ENCODE peak calls at places on chromosomes 7 and 10, in eight cellular contexts. K is HepG2, D is K562, C is body of pancreas, T is A549, U is prostate gland, H is spleen, F is right lobe of liver. X is an unnamed sample.

GRCh38 chr10:129877773-129878371 is 86.2 kb downstream of the EBF3 start:
- DNase-seq in H (no peak), U (no peak), D (peak; percentile 61), F (no peak), C (no peak), T (no peak), K (peak; percentile 28), X (peak; percentile 45)

GRCh38 chr7:106865130-106866115 is at the start of gene PIK3CG:
- DNase-seq in K (no peak), D (no peak), C (no peak), F (no peak), H (no peak), T (no peak), U (no peak), X (no peak)

GRCh38 chr10:11144626-11145497 is 127.2 kb downstream of the CELF2 start:
- DNase-seq in D (no peak), K (no peak), F (no peak), C (no peak), H (no peak), U (no peak), T (no peak), X (no peak)

GRCh38 chr10:93916257-93917063 is 22.7 kb downstream of the SLC35G1 start:
- DNase-seq in K (peak; percentile 34), C (no peak), T (peak; percentile 26), H (no peak), D (no peak), U (no peak), F (no peak), X (no peak)

GRCh38 chr7:157910446-157910845 is 573.6 kb downstream of the DNAJB6 start:
- DNase-seq in D (no peak), F (no peak), C (no peak), T (no peak), H (no peak), K (no peak), U (no peak), X (peak; percentile 35)

GRCh38 chr10:2106641-2107040 is 369.3 kb upstream of the ADARB2 start:
- DNase-seq in H (no peak), C (no peak), K (no peak), U (no peak), D (no peak), F (no peak), T (no peak), X (no peak)

GRCh38 chr7:105830405-105831218 is 45.8 kb downstream of the ATXN7L1 start:
- DNase-seq in C (peak; percentile 5), H (no peak), D (no peak), F (no peak), K (peak; percentile 88), U (peak; percentile 30), T (peak; percentile 93), X (no peak)

GRCh38 chr7:12146813-12147212 is 64.3 kb upstream of the TMEM106B start:
- DNase-seq in T (no peak), K (no peak), D (no peak), U (no peak), C (no peak), H (no peak), F (no peak), X (no peak)

GRCh38 chr7:142542938-142543337 is 206.3 kb upstream of the PRSS1 start:
- DNase-seq in D (no peak), F (no peak), C (no peak), U (no peak), K (no peak), T (no peak), H (no peak), X (no peak)

GRCh38 chr10:12847361-12847975 is 154.0 kb downstream of the CCDC3 start:
- DNase-seq in U (no peak), H (no peak), K (no peak), D (peak; percentile 46), F (no peak), C (peak; percentile 10), T (no peak), X (peak; percentile 55)

GRCh38 chr10:102230264-102230860 is 4.3 kb downstream of the ELOVL3 start:
- DNase-seq in U (peak; percentile 21), C (peak; percentile 55), H (peak; percentile 82), D (peak; percentile 51), K (no peak), T (peak; percentile 66), F (peak; percentile 60), X (peak; percentile 43)

GRCh38 chr7:121398246-121398645 is 2.1 kb upstream of the FAM3C start:
- DNase-seq in H (no peak), F (no peak), U (no peak), T (no peak), C (peak; percentile 64), D (no peak), K (peak; percentile 23), X (no peak)

GRCh38 chr10:15293862-15294835 is 76.9 kb downstream of the FAM171A1 start:
- DNase-seq in T (no peak), K (no peak), F (no peak), U (no peak), D (no peak), C (no peak), H (no peak), X (no peak)

GRCh38 chr7:44185729-44186128 is 3.5 kb downstream of the GCK start:
- DNase-seq in C (peak; percentile 8), D (no peak), U (no peak), K (no peak), T (no peak), F (no peak), H (no peak), X (no peak)

GRCh38 chr10:90642650-90643049 is 215.2 kb downstream of the HTR7 start:
- DNase-seq in H (no peak), D (no peak), K (no peak), U (no peak), T (no peak), F (no peak), C (no peak), X (no peak)

GRCh38 chr10:92880233-92880861 is 32.0 kb downstream of the EXOC6 start:
- DNase-seq in K (peak; percentile 54), F (no peak), U (peak; percentile 6), C (peak; percentile 30), D (no peak), T (peak; percentile 30), H (no peak), X (no peak)

GRCh38 chr7:68217426-68217825 is 1220.8 kb downstream of the TYW1 start:
- DNase-seq in H (no peak), K (no peak), U (no peak), T (no peak), D (no peak), F (no peak), C (no peak), X (no peak)

GRCh38 chr10:70145666-70146488 is 623 bp downstream of the TYSND1 start:
- DNase-seq in K (peak; percentile 41), U (peak; percentile 24), T (peak; percentile 61), D (peak; percentile 33), C (peak; percentile 61), F (peak; percentile 79), H (peak; percentile 95), X (peak; percentile 56)
- TF ChIP-seq POLR2A in K (peak; percentile 64), U (no peak), T (peak; percentile 20), D (no peak), C (no peak), F (no peak), H (no peak), X (no peak)

GRCh38 chr7:5424689-5425506 is 1.3 kb upstream of the TNRC18 start:
- DNase-seq in C (peak; percentile 67), U (peak; percentile 32), K (peak; percentile 70), F (peak; percentile 85), T (no peak), D (peak; percentile 11), H (peak; percentile 88), X (peak; percentile 52)
- TF ChIP-seq CTCF in C (no peak), U (peak; percentile 10), K (no peak), F (no peak), T (no peak), D (no peak), H (no peak), X (no peak)

GRCh38 chr10:62075414-62075813 is 173.9 kb downstream of the ARID5B start:
- DNase-seq in K (no peak), F (no peak), C (no peak), D (no peak), T (no peak), U (no peak), H (no peak), X (no peak)
- H3K27ac ChIP-seq in K (no peak overlapping the region), F (no peak overlapping the region), C (no peak overlapping the region), D (no peak overlapping the region), T (no peak overlapping the region), U (peak overlapping the region; percentile 34), H (no peak overlapping the region), X (peak overlapping the region; percentile 38)

GRCh38 chr7:7642081-7642480 is 1.5 kb downstream of the UMAD1 start:
- DNase-seq in H (no peak), K (no peak), C (peak; percentile 61), T (no peak), F (no peak), D (no peak), U (peak; percentile 32), X (no peak)
- TF ChIP-seq POLR2A in H (no peak), K (no peak), C (peak; percentile 52), T (no peak), F (no peak), D (no peak), U (no peak), X (no peak)

GRCh38 chr10:21021843-21022594 is 124.9 kb upstream of the NEBL start:
- DNase-seq in F (no peak), U (no peak), D (peak; percentile 11), K (peak; percentile 44), H (no peak), C (no peak), T (peak; percentile 22), X (no peak)
- TF ChIP-seq CTCF in F (no peak), U (no peak), D (peak; percentile 41), K (peak; percentile 26), H (no peak), C (no peak), T (no peak), X (no peak)

GRCh38 chr7:960269-960871 is 5.9 kb upstream of the ADAP1 start:
- DNase-seq in D (no peak), C (no peak), K (peak; percentile 57), T (no peak), U (no peak), H (peak; percentile 67), F (peak; percentile 39), X (no peak)
- H3K27ac ChIP-seq in D (no peak overlapping the region), C (no peak overlapping the region), K (peak overlapping the region; percentile 73), T (no peak overlapping the region), U (no peak overlapping the region), H (no peak overlapping the region), F (no peak overlapping the region), X (no peak overlapping the region)

GRCh38 chr7:151233111-151233701 is 923 bp downstream of the CHPF2 start:
- DNase-seq in F (no peak), H (peak; percentile 87), D (peak; percentile 69), T (peak; percentile 72), U (peak; percentile 33), C (peak; percentile 70), K (peak; percentile 45), X (peak; percentile 70)

GRCh38 chr7:151231080-151231479 is 1.2 kb upstream of the CHPF2 start:
- DNase-seq in C (no peak), F (no peak), K (no peak), U (no peak), H (no peak), T (no peak), D (no peak), X (no peak)

GRCh38 chr7:151233804-151234203 is 1.5 kb downstream of the CHPF2 start:
- DNase-seq in F (no peak), H (peak; percentile 74), T (no peak), K (no peak), U (no peak), C (no peak), D (no peak), X (no peak)

GRCh38 chr7:151231964-151232271 is 365 bp upstream of the CHPF2 start:
- DNase-seq in C (no peak), U (no peak), K (no peak), F (no peak), D (no peak), H (no peak), T (no peak), X (no peak)

GRCh38 chr7:151232272-151233110 is at the start of gene CHPF2:
- DNase-seq in H (peak; percentile 99), C (peak; percentile 94), D (peak; percentile 97), U (peak; percentile 89), F (peak; percentile 96), K (peak; percentile 66), T (peak; percentile 98), X (peak; percentile 97)
- TF ChIP-seq POLR2A in H (peak; percentile 8), C (peak; percentile 91), D (peak; percentile 81), U (peak; percentile 88), F (peak; percentile 76), K (peak; percentile 75), T (peak; percentile 85), X (no peak)